ENCODE peak calls at places on chromosomes 16 and 17, in eight cellular contexts. X, N, R, P, T, L, B and D are unnamed samples.
A peak's percentile ranks its signal among the peaks of the same experiment; 100 is the strongest.

GRCh38 chr17:30393491-30393890 is 14.8 kb downstream of the CPD start:
- DNase-seq in N (no peak), P (no peak), T (no peak), B (no peak), R (no peak), L (no peak), X (no peak), D (no peak)

GRCh38 chr17:66207936-66208335 is 16.0 kb upstream of the CEP112 start:
- DNase-seq in L (no peak), X (no peak), P (no peak), N (no peak), B (no peak), R (no peak), T (no peak), D (no peak)

GRCh38 chr17:57330587-57330986 is 74.3 kb downstream of the MSI2 start:
- DNase-seq in B (no peak), L (no peak), P (no peak), T (no peak), N (no peak), R (no peak), X (no peak), D (no peak)

GRCh38 chr16:82748026-82748425 is 121.3 kb downstream of the CDH13 start:
- DNase-seq in X (peak; percentile 62), R (peak; percentile 91), L (no peak), N (no peak), P (peak; percentile 50), T (no peak), B (peak; percentile 18), D (peak; percentile 65)

GRCh38 chr17:57408064-57408811 is 151.9 kb downstream of the MSI2 start:
- DNase-seq in B (no peak), P (no peak), L (no peak), N (no peak), T (no peak), X (no peak), R (no peak), D (no peak)

GRCh38 chr17:64781394-64781793 is 119.3 kb upstream of the SMURF2 start:
- DNase-seq in N (no peak), B (no peak), T (peak; percentile 27), X (peak; percentile 87), R (no peak), P (peak; percentile 64), L (peak; percentile 21), D (no peak)

GRCh38 chr17:66341462-66341861 is 39.0 kb downstream of the PRKCA start:
- DNase-seq in T (no peak), L (no peak), X (no peak), B (no peak), N (no peak), R (no peak), P (no peak), D (no peak)

GRCh38 chr16:85291302-85292148 is 179.3 kb upstream of the CIBAR2 start:
- DNase-seq in P (no peak), R (no peak), T (no peak), N (no peak), L (no peak), X (peak; percentile 80), B (no peak), D (no peak)

GRCh38 chr16:57367111-57367752 is 5.1 kb upstream of the CX3CL1 start:
- DNase-seq in X (no peak), R (peak; percentile 25), L (no peak), N (no peak), P (no peak), T (no peak), B (peak; percentile 46), D (no peak)

GRCh38 chr16:85207357-85207921 is 95.2 kb upstream of the CIBAR2 start:
- DNase-seq in N (no peak), X (peak; percentile 43), P (peak; percentile 65), B (no peak), L (no peak), T (no peak), R (no peak), D (peak; percentile 60)

GRCh38 chr17:35775039-35775438 is 14.4 kb downstream of the C17orf50 start:
- DNase-seq in L (no peak), X (no peak), N (no peak), P (no peak), B (no peak), T (no peak), R (no peak), D (no peak)

GRCh38 chr16:1261131-1261917 is 5.5 kb downstream of the TPSD1 start:
- DNase-seq in B (no peak), N (no peak), R (no peak), P (no peak), X (no peak), T (no peak), L (no peak), D (no peak)

GRCh38 chr17:74767111-74767516 is 9.0 kb downstream of the NAT9 start:
- DNase-seq in L (no peak), R (no peak), N (no peak), B (no peak), X (no peak), P (no peak), T (no peak), D (no peak)

GRCh38 chr16:3113765-3114479 is 1.5 kb downstream of the ZNF205 start:
- DNase-seq in B (peak; percentile 22), L (no peak), R (no peak), P (peak; percentile 48), T (no peak), N (no peak), X (no peak), D (no peak)

GRCh38 chr17:75720656-75721462 is at the start of gene ITGB4:
- DNase-seq in B (no peak), R (no peak), L (peak; percentile 46), P (no peak), T (peak; percentile 67), N (peak; percentile 72), X (peak; percentile 60), D (no peak)

GRCh38 chr16:87740909-87741424 is 24.8 kb downstream of the KLHDC4 start:
- DNase-seq in N (no peak), P (no peak), X (peak; percentile 68), B (no peak), L (no peak), R (no peak), T (no peak), D (peak; percentile 23)

GRCh38 chr16:10729649-10730048 is 14.0 kb upstream of the NUBP1 start:
- DNase-seq in R (peak; percentile 42), X (no peak), T (no peak), L (no peak), P (no peak), B (peak; percentile 41), N (peak; percentile 54), D (no peak)

GRCh38 chr17:44382917-44383316 is 6.5 kb downstream of the ITGA2B start:
- DNase-seq in X (no peak), P (no peak), L (no peak), B (no peak), N (no peak), R (no peak), T (no peak), D (no peak)

GRCh38 chr17:37388266-37388665 is 12.5 kb downstream of the C17orf78 start:
- DNase-seq in T (no peak), R (peak; percentile 13), P (peak; percentile 22), X (no peak), N (no peak), L (no peak), B (peak; percentile 16), D (no peak)

GRCh38 chr17:42104264-42104663 is 6.0 kb upstream of the ZNF385C start:
- DNase-seq in X (no peak), P (no peak), B (no peak), R (no peak), L (no peak), T (no peak), N (no peak), D (no peak)

GRCh38 chr16:11546522-11547485 is 39.9 kb downstream of the LITAF start:
- DNase-seq in P (peak; percentile 44), T (no peak), R (peak; percentile 42), N (no peak), B (peak; percentile 63), L (no peak), X (no peak), D (no peak)

GRCh38 chr17:30823425-30823824 is 1.1 kb downstream of the CRLF3 start:
- DNase-seq in P (no peak), R (no peak), T (no peak), N (no peak), L (no peak), B (no peak), X (no peak), D (no peak)

GRCh38 chr16:72646615-72647014 is 401.3 kb downstream of the ZFHX3 start:
- DNase-seq in T (no peak), L (no peak), X (no peak), R (peak; percentile 6), N (no peak), P (no peak), B (no peak), D (no peak)

GRCh38 chr16:68128577-68129305 is 43.6 kb downstream of the NFATC3 start:
- DNase-seq in R (peak; percentile 39), P (no peak), L (no peak), X (no peak), N (no peak), B (no peak), T (no peak), D (peak; percentile 48)

GRCh38 chr16:31093132-31093703 is 1.4 kb downstream of the VKORC1 start:
- DNase-seq in B (peak; percentile 21), X (no peak), L (no peak), R (no peak), T (no peak), N (no peak), P (peak; percentile 50), D (no peak)

GRCh38 chr17:6327007-6327406 is 107.9 kb downstream of the AIPL1 start:
- DNase-seq in R (no peak), X (peak; percentile 65), P (no peak), L (no peak), N (no peak), T (no peak), B (no peak), D (no peak)

GRCh38 chr16:11916524-11917285 is 949 bp upstream of the GSPT1 start:
- DNase-seq in P (no peak), R (no peak), B (peak; percentile 80), T (no peak), X (no peak), N (no peak), L (no peak), D (no peak)

GRCh38 chr16:48330133-48330846 is 54.9 kb downstream of the SIAH1 start:
- DNase-seq in P (no peak), R (no peak), B (no peak), X (no peak), L (no peak), T (no peak), N (no peak), D (peak; percentile 16)

GRCh38 chr17:78979780-78980623 is at the start of gene LGALS3BP:
- DNase-seq in X (peak; percentile 86), R (peak; percentile 89), T (no peak), P (peak; percentile 99), L (no peak), N (peak; percentile 70), B (peak; percentile 51), D (peak; percentile 74)

GRCh38 chr17:75047398-75048098 is 523 bp downstream of the KCTD2 start:
- DNase-seq in N (no peak), L (no peak), T (peak; percentile 15), B (no peak), X (peak; percentile 69), R (no peak), P (no peak), D (no peak)

GRCh38 chr17:49401971-49402491 is 12.7 kb downstream of the PHB1 start:
- DNase-seq in L (no peak), T (no peak), R (no peak), N (no peak), X (no peak), P (no peak), B (no peak), D (no peak)